ENCODE peak calls at places on chromosomes 6 and 20, in nine cellular contexts. P is DND-41, K is IMR-90, Z is upper lobe of right lung, G is lower lobe of right lung, V is cardiac muscle cell, S is OCI-LY7, I is AG04450, Y is astrocyte of the spinal cord. C is an unnamed sample.

GRCh38 chr6:37489697-37490336 is 9.9 kb downstream of the CCDC167 start:
- DNase-seq in P (no peak), K (no peak), Z (no peak), G (no peak), V (no peak), S (peak), I (no peak), Y (no peak), C (peak)

GRCh38 chr6:39218868-39219567 is 10.3 kb downstream of the KCNK5 start:
- DNase-seq in P (no peak), K (no peak), Z (no peak), G (no peak), V (peak), S (peak), I (no peak), Y (no peak), C (peak)

GRCh38 chr20:52974155-52974554 is 2.0 kb downstream of the TSHZ2 start:
- DNase-seq in P (no peak), K (no peak), Z (no peak), G (no peak), V (peak), S (no peak), I (no peak), Y (no peak), C (peak)

GRCh38 chr6:79446006-79446405 is 91.2 kb downstream of the LCA5 start:
- DNase-seq in P (no peak), K (no peak), Z (no peak), G (no peak), V (no peak), S (no peak), I (no peak), Y (no peak), C (no peak)

GRCh38 chr20:14580426-14581074 is 243.1 kb upstream of the FLRT3 start:
- DNase-seq in P (no peak), K (no peak), Z (no peak), G (no peak), V (no peak), S (no peak), I (no peak), Y (no peak), C (no peak)

GRCh38 chr6:42727627-42728026 is 5.2 kb upstream of the PRPH2 start:
- DNase-seq in P (no peak), K (no peak), Z (peak), G (no peak), V (peak), S (no peak), I (no peak), Y (no peak), C (no peak)

GRCh38 chr20:20571068-20571780 is 141.2 kb downstream of the RALGAPA2 start:
- DNase-seq in P (no peak), K (no peak), Z (no peak), G (no peak), V (no peak), S (no peak), I (no peak), Y (no peak), C (no peak)

GRCh38 chr6:111774346-111774703 is 98.9 kb downstream of the FYN start:
- DNase-seq in P (no peak), K (no peak), Z (no peak), G (no peak), V (peak), S (no peak), I (no peak), Y (no peak), C (no peak)

GRCh38 chr6:45650527-45651135 is 272.9 kb upstream of the SUPT3H start:
- DNase-seq in P (no peak), K (peak), Z (no peak), G (no peak), V (peak), S (no peak), I (no peak), Y (peak), C (no peak)

GRCh38 chr6:10403385-10404106 is 11.3 kb downstream of the TFAP2A start:
- DNase-seq in P (no peak), K (peak), Z (no peak), G (no peak), V (peak), S (no peak), I (peak), Y (no peak), C (no peak)

GRCh38 chr6:154848580-154848979 is 115.4 kb downstream of the SCAF8 start:
- DNase-seq in P (no peak), K (peak), Z (no peak), G (no peak), V (peak), S (no peak), I (no peak), Y (peak), C (no peak)

GRCh38 chr20:18981956-18982539 is 168.5 kb downstream of the SCP2D1 start:
- DNase-seq in P (no peak), K (no peak), Z (no peak), G (no peak), V (no peak), S (no peak), I (no peak), Y (no peak), C (no peak)

DNA sequence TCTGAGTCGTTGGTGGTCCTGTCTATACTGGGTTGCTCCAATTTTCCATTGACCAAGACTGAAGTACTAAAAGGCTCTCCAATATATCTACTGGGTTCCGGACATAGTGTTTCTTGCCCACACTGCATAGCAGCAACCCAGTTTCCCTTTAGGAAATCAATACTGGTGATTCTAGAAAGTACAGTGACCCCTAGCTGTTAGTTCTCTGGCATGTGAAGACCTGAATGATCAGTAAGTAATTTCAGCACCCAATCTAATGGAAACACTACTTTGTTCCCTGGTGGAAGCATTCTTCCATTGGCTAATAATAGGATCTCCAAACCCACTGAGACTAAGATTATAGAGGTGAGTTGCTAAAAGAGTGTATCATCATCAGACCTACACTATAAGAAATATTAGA is 40.8 kb upstream of the STMND1 start:
- DNase-seq in P (no peak), K (no peak), Z (no peak), G (no peak), V (no peak), S (no peak), I (no peak), Y (no peak), C (no peak)
- TF ChIP-seq CTCF in P (no peak), K (no peak), Z (no peak), G (no peak), V (no peak), S (no peak), I (no peak), Y (no peak), C (no peak)

GRCh38 chr6:167350731-167351655 is 26.1 kb downstream of the TTLL2 start:
- DNase-seq in P (peak), K (no peak), Z (peak), G (peak), V (peak), S (peak), I (no peak), Y (peak), C (peak)

GRCh38 chr6:167350322-167350721 is 25.4 kb downstream of the TTLL2 start:
- DNase-seq in P (no peak), K (no peak), Z (no peak), G (no peak), V (no peak), S (no peak), I (no peak), Y (no peak), C (no peak)

GRCh38 chr6:167345960-167346359 is 21.1 kb downstream of the TTLL2 start:
- DNase-seq in P (no peak), K (no peak), Z (no peak), G (no peak), V (no peak), S (no peak), I (no peak), Y (no peak), C (no peak)

GRCh38 chr6:167349816-167350215 is 24.9 kb downstream of the TTLL2 start:
- DNase-seq in P (no peak), K (no peak), Z (no peak), G (no peak), V (no peak), S (no peak), I (no peak), Y (no peak), C (no peak)

GRCh38 chr6:167351656-167352354 is 26.9 kb downstream of the TTLL2 start:
- DNase-seq in P (no peak), K (no peak), Z (no peak), G (no peak), V (no peak), S (no peak), I (no peak), Y (no peak), C (peak)
- H3K4me3 ChIP-seq in P (no peak), K (no peak), Z (peak), G (peak), V (no peak), S (no peak), I (no peak), Y (no peak), C (no peak)

GRCh38 chr6:5401845-5402738 is 140.8 kb downstream of the FARS2 start:
- DNase-seq in P (no peak), K (peak), Z (no peak), G (no peak), V (peak), S (peak), I (no peak), Y (peak), C (peak)
- TF ChIP-seq CTCF in P (peak), K (peak), Z (peak), G (peak), V (peak), S (peak), I (peak), Y (peak), C (peak)

GRCh38 chr6:125994659-125995488 is 8.5 kb downstream of the TRMT11 start:
- DNase-seq in P (no peak), K (no peak), Z (no peak), G (no peak), V (no peak), S (no peak), I (no peak), Y (no peak), C (no peak)

GRCh38 chr6:125991653-125992052 is 5.3 kb downstream of the TRMT11 start:
- DNase-seq in P (no peak), K (no peak), Z (no peak), G (no peak), V (no peak), S (no peak), I (no peak), Y (no peak), C (no peak)

DNA sequence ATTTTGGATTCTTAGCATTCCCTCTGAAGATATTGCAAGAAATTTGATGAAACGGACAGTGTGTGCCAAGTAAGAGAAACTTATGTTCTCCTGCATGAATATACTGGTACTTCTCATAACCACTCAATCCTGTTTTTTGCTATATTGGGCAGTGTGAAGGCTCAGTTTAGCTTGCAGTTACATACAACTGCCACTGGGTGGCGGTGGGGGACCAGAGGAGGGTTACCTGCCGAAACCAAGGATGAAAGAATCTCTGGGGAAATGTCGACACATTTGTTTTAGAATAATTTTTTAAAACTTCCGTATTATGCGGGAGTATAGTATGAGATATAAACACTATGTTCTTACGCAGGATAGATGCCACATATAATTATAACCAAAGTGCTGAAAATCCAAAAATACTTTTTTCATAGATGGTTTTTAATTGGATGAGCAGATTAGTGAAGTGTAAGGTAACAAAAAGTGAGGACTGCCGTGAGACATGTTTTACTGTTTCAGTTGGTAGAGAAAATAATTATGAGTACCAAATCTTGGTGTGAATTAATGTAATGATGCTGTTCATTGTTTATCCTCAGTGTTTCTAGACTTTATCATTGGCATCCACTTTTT is 9.7 kb downstream of the TRMT11 start:
- DNase-seq in P (peak), K (peak), Z (peak), G (peak), V (peak), S (peak), I (no peak), Y (peak), C (peak)
- H3K4me3 ChIP-seq in P (no peak), K (no peak), Z (no peak), G (no peak), V (no peak), S (peak), I (no peak), Y (no peak), C (peak)

GRCh38 chr20:10863337-10864060 is 189.7 kb upstream of the JAG1 start:
- DNase-seq in P (no peak), K (peak), Z (no peak), G (no peak), V (peak), S (no peak), I (peak), Y (peak), C (no peak)
- TF ChIP-seq CTCF in P (no peak), K (no peak), Z (no peak), G (no peak), V (no peak), S (no peak), I (no peak), Y (no peak), C (no peak)

GRCh38 chr6:127385668-127386385 is 42.4 kb upstream of the ECHDC1 start:
- DNase-seq in P (no peak), K (peak), Z (no peak), G (no peak), V (no peak), S (no peak), I (no peak), Y (no peak), C (no peak)

GRCh38 chr6:127382413-127382812 is 39.0 kb upstream of the ECHDC1 start:
- DNase-seq in P (no peak), K (no peak), Z (no peak), G (no peak), V (no peak), S (no peak), I (no peak), Y (no peak), C (no peak)

GRCh38 chr6:127381384-127381783 is 38.0 kb upstream of the ECHDC1 start:
- DNase-seq in P (no peak), K (no peak), Z (no peak), G (no peak), V (no peak), S (no peak), I (no peak), Y (no peak), C (no peak)

GRCh38 chr6:127389706-127390105 is 46.3 kb upstream of the ECHDC1 start:
- DNase-seq in P (no peak), K (no peak), Z (no peak), G (no peak), V (no peak), S (no peak), I (no peak), Y (no peak), C (no peak)

GRCh38 chr6:127384007-127384406 is 40.6 kb upstream of the ECHDC1 start:
- DNase-seq in P (no peak), K (peak), Z (no peak), G (no peak), V (peak), S (no peak), I (no peak), Y (peak), C (no peak)
- H3K4me3 ChIP-seq in P (no peak), K (no peak), Z (no peak), G (no peak), V (no peak), S (no peak), I (no peak), Y (no peak), C (no peak)

DNA sequence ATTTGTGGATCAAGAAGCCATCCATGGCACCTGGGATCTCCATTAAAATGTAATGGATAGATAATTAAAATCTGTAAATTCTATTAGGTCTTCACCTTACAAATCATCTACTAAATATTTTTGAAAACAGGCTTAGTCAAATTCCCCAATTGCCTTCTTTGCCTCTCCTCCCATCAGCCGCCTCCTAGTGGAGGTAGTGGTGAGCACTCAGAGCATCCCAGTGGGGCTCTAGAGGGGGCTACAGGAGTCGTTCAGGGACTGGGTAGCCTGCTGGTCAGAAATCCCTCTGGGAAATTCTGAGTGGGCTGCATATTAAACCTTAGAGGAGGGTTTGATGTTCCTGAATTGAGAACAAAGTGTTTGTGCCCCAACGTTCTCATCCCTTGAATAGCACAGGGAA is 20.8 kb upstream of the PAX1 start:
- DNase-seq in P (no peak), K (no peak), Z (no peak), G (no peak), V (no peak), S (no peak), I (no peak), Y (no peak), C (no peak)
- TF ChIP-seq CTCF in P (peak), K (no peak), Z (no peak), G (no peak), V (no peak), S (peak), I (no peak), Y (no peak), C (no peak)

GRCh38 chr20:31740208-31740607 is 1.1 kb downstream of the TPX2 start:
- DNase-seq in P (no peak), K (peak), Z (no peak), G (no peak), V (peak), S (peak), I (no peak), Y (peak), C (peak)
- H3K4me3 ChIP-seq in P (peak), K (peak), Z (no peak), G (no peak), V (peak), S (peak), I (peak), Y (peak), C (peak)

DNA sequence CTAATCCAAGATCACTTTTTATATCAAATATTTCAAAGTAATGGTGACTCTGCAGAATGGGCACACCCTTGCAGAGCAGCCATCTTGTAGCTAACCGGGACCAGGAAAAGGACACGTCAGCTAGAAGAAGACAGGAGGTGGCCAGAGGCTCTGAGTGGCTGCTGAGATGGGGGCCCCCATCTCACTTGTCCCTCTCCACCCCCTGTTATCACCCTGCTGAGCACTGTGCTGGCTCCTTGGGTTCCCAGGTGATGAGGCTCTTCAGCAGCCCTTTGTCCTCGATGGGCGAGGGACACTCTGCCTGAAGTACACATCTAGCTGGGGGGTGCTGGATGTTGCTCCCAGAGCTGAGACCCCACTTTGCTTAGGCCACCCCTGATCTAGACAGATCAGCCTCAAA is 126.3 kb downstream of the UST start:
- DNase-seq in P (no peak), K (no peak), Z (no peak), G (no peak), V (no peak), S (no peak), I (no peak), Y (no peak), C (no peak)
- TF ChIP-seq CTCF in P (no peak), K (no peak), Z (no peak), G (no peak), V (no peak), S (no peak), I (no peak), Y (no peak), C (no peak)